ENCODE peak calls at places on chromosomes 13 and 19, in eight cellular contexts. One of them, this sample, is unnamed.

GRCh38 chr13:87754097-87754496 is 82.9 kb downstream of the SLITRK5 start:
- DNase-seq in hepatocyte: no peak
- DNase-seq in psoas muscle: no peak
- DNase-seq in lower leg skin: no peak
- DNase-seq in osteocyte: no peak
- DNase-seq in left ventricle myocardium inferior: no peak
- DNase-seq in epithelial cell of esophagus: no peak
- DNase-seq in WTC11: no peak
- DNase-seq in this sample: no peak

GRCh38 chr13:47798906-47799305 is 202.2 kb downstream of the SUCLA2 start:
- DNase-seq in osteocyte: no peak
- DNase-seq in epithelial cell of esophagus: peak
- DNase-seq in hepatocyte: no peak
- DNase-seq in WTC11: no peak
- DNase-seq in lower leg skin: no peak
- DNase-seq in left ventricle myocardium inferior: no peak
- DNase-seq in psoas muscle: no peak
- DNase-seq in this sample: no peak

GRCh38 chr19:10026744-10027143 is 13.5 kb downstream of the RDH8 start:
- DNase-seq in WTC11: no peak
- DNase-seq in epithelial cell of esophagus: no peak
- DNase-seq in osteocyte: no peak
- DNase-seq in lower leg skin: no peak
- DNase-seq in left ventricle myocardium inferior: no peak
- DNase-seq in hepatocyte: no peak
- DNase-seq in psoas muscle: no peak
- DNase-seq in this sample: no peak

GRCh38 chr19:1401138-1401888 is at the start of gene GAMT:
- DNase-seq in WTC11: peak
- DNase-seq in left ventricle myocardium inferior: peak
- DNase-seq in lower leg skin: no peak
- DNase-seq in osteocyte: no peak
- DNase-seq in hepatocyte: peak
- DNase-seq in epithelial cell of esophagus: no peak
- DNase-seq in psoas muscle: no peak
- DNase-seq in this sample: peak

GRCh38 chr13:113398963-113399754 is 35.2 kb upstream of the GRTP1 start:
- DNase-seq in epithelial cell of esophagus: no peak
- DNase-seq in psoas muscle: no peak
- DNase-seq in lower leg skin: no peak
- DNase-seq in hepatocyte: no peak
- DNase-seq in osteocyte: no peak
- DNase-seq in WTC11: peak
- DNase-seq in left ventricle myocardium inferior: no peak
- DNase-seq in this sample: no peak

GRCh38 chr13:101556676-101557121 is 104.2 kb downstream of the ITGBL1 start:
- DNase-seq in osteocyte: no peak
- DNase-seq in psoas muscle: peak
- DNase-seq in lower leg skin: peak
- DNase-seq in left ventricle myocardium inferior: no peak
- DNase-seq in WTC11: no peak
- DNase-seq in hepatocyte: no peak
- DNase-seq in epithelial cell of esophagus: no peak
- DNase-seq in this sample: no peak

GRCh38 chr13:48749144-48749543 is 95.4 kb downstream of the CYSLTR2 start:
- DNase-seq in psoas muscle: no peak
- DNase-seq in hepatocyte: peak
- DNase-seq in epithelial cell of esophagus: peak
- DNase-seq in left ventricle myocardium inferior: no peak
- DNase-seq in WTC11: no peak
- DNase-seq in lower leg skin: no peak
- DNase-seq in osteocyte: no peak
- DNase-seq in this sample: no peak

GRCh38 chr19:29048873-29049272 is 164.1 kb downstream of the UQCRFS1 start:
- DNase-seq in lower leg skin: no peak
- DNase-seq in osteocyte: no peak
- DNase-seq in WTC11: no peak
- DNase-seq in hepatocyte: no peak
- DNase-seq in left ventricle myocardium inferior: no peak
- DNase-seq in psoas muscle: no peak
- DNase-seq in epithelial cell of esophagus: no peak
- DNase-seq in this sample: no peak

GRCh38 chr19:37594982-37595382 is 306 bp downstream of the ZNF540 start:
- DNase-seq in psoas muscle: peak
- DNase-seq in epithelial cell of esophagus: peak
- DNase-seq in lower leg skin: peak
- DNase-seq in osteocyte: no peak
- DNase-seq in WTC11: peak
- DNase-seq in left ventricle myocardium inferior: peak
- DNase-seq in hepatocyte: peak
- DNase-seq in this sample: peak

GRCh38 chr19:27720155-27720554 is 1492.8 kb downstream of the UQCRFS1 start:
- DNase-seq in hepatocyte: no peak
- DNase-seq in psoas muscle: no peak
- DNase-seq in WTC11: no peak
- DNase-seq in lower leg skin: no peak
- DNase-seq in osteocyte: no peak
- DNase-seq in epithelial cell of esophagus: no peak
- DNase-seq in left ventricle myocardium inferior: no peak
- DNase-seq in this sample: no peak

GRCh38 chr13:70324519-70324918 is 216.3 kb upstream of the KLHL1 start:
- DNase-seq in WTC11: no peak
- DNase-seq in psoas muscle: no peak
- DNase-seq in lower leg skin: no peak
- DNase-seq in osteocyte: no peak
- DNase-seq in hepatocyte: peak
- DNase-seq in left ventricle myocardium inferior: no peak
- DNase-seq in epithelial cell of esophagus: no peak
- DNase-seq in this sample: no peak

GRCh38 chr13:52925775-52926285 is 77.4 kb upstream of the PCDH8 start:
- DNase-seq in hepatocyte: no peak
- DNase-seq in osteocyte: no peak
- DNase-seq in epithelial cell of esophagus: peak
- DNase-seq in WTC11: no peak
- DNase-seq in lower leg skin: no peak
- DNase-seq in left ventricle myocardium inferior: peak
- DNase-seq in psoas muscle: no peak
- DNase-seq in this sample: no peak

GRCh38 chr19:18167975-18168645 is 5.5 kb upstream of the IFI30 start:
- DNase-seq in osteocyte: no peak
- DNase-seq in lower leg skin: no peak
- DNase-seq in left ventricle myocardium inferior: peak
- DNase-seq in hepatocyte: peak
- DNase-seq in WTC11: peak
- DNase-seq in epithelial cell of esophagus: no peak
- DNase-seq in psoas muscle: no peak
- DNase-seq in this sample: no peak

GRCh38 chr13:32315255-32316029 is at the start of the genes BRCA2 and ZAR1L:
- DNase-seq in psoas muscle: peak
- DNase-seq in left ventricle myocardium inferior: peak
- DNase-seq in epithelial cell of esophagus: peak
- DNase-seq in osteocyte: peak
- DNase-seq in lower leg skin: peak
- DNase-seq in hepatocyte: peak
- DNase-seq in WTC11: peak
- DNase-seq in this sample: peak
- TF ChIP-seq CTCF in psoas muscle: no peak
- TF ChIP-seq CTCF in left ventricle myocardium inferior: no peak
- TF ChIP-seq CTCF in epithelial cell of esophagus: no peak
- TF ChIP-seq CTCF in osteocyte: no peak
- TF ChIP-seq CTCF in lower leg skin: no peak
- TF ChIP-seq CTCF in hepatocyte: no peak
- TF ChIP-seq CTCF in WTC11: no peak
- TF ChIP-seq CTCF in this sample: no peak

DNA sequence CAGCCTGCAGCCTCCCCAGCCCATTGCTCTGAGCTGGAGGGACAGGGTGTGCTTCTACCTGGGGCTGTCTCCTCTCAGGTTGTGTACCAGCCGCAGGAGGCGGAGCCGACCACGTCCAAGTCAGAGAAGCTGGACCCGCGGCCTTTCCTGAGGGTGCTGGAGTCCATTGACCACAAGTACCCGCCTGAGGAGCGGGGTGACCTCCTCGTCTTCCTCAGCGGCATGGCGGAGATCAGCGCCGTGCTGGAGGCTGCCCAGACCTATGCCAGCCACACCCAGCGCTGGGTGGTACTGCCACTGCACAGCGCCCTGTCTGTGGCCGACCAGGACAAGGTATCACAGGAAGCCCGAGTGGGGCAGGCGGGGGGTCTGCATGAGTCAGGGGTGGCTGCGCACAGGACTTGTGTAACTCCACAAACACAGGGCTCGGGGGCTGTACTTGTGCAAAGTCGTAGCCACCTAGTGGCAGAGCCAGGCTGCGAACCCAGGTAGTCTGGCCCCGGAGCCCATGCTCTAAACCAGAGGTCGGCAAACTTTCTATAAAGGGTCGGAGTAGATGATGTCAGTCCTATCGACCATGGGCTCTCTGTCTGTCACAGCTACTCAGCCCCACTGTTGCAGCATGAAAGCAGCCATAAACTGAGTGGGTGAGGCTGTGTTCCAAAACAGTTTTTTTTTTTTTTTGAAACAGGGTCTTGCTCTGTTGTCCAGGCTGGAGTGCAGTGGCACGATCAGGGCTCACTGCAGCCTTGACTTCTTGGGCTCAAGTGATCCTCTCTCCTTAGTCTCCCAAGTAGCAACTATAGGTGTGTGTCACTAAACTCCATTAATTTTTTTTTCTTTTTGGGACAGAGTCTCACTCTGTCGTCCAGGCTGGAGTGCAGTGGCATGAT is 8.9 kb downstream of the DHX34 start:
- DNase-seq in hepatocyte: no peak
- DNase-seq in epithelial cell of esophagus: peak
- DNase-seq in psoas muscle: no peak
- DNase-seq in left ventricle myocardium inferior: no peak
- DNase-seq in lower leg skin: no peak
- DNase-seq in WTC11: peak
- DNase-seq in osteocyte: no peak
- DNase-seq in this sample: no peak
- TF ChIP-seq CTCF in hepatocyte: no peak
- TF ChIP-seq CTCF in epithelial cell of esophagus: peak
- TF ChIP-seq CTCF in psoas muscle: no peak
- TF ChIP-seq CTCF in left ventricle myocardium inferior: no peak
- TF ChIP-seq CTCF in lower leg skin: no peak
- TF ChIP-seq CTCF in WTC11: no peak
- TF ChIP-seq CTCF in osteocyte: no peak
- TF ChIP-seq CTCF in this sample: no peak

DNA sequence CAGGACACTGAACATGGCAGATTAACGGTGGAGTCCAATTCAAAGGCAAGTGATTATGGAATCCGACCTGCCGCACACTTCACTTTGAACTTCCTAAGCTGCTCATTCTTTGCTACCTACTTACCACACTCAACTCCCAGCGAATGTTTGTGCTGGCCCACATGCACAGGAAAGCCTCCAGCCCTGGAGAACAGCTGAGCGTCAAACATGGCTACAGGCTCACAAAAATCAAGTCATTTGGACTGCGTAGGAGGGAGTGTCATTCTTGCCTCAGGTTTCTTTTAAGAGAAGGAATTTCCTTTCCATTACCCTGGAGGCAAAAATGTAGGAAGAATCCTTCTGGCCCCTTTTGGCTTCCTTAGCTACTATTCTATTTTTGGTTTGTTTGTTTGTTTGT is 41.3 kb upstream of the IPO5 start:
- DNase-seq in hepatocyte: no peak
- DNase-seq in psoas muscle: no peak
- DNase-seq in WTC11: no peak
- DNase-seq in epithelial cell of esophagus: no peak
- DNase-seq in osteocyte: no peak
- DNase-seq in lower leg skin: no peak
- DNase-seq in left ventricle myocardium inferior: no peak
- DNase-seq in this sample: no peak
- TF ChIP-seq CTCF in hepatocyte: no peak
- TF ChIP-seq CTCF in psoas muscle: no peak
- TF ChIP-seq CTCF in WTC11: no peak
- TF ChIP-seq CTCF in epithelial cell of esophagus: no peak
- TF ChIP-seq CTCF in osteocyte: no peak
- TF ChIP-seq CTCF in lower leg skin: no peak
- TF ChIP-seq CTCF in left ventricle myocardium inferior: no peak
- TF ChIP-seq CTCF in this sample: no peak

GRCh38 chr13:69109891-69110525 is 997.6 kb upstream of the ATXN8OS start:
- DNase-seq in psoas muscle: no peak
- DNase-seq in hepatocyte: peak
- DNase-seq in WTC11: no peak
- DNase-seq in epithelial cell of esophagus: peak
- DNase-seq in lower leg skin: no peak
- DNase-seq in osteocyte: no peak
- DNase-seq in left ventricle myocardium inferior: no peak
- DNase-seq in this sample: no peak

GRCh38 chr13:69107436-69107835 is 1000.2 kb upstream of the ATXN8OS start:
- DNase-seq in lower leg skin: no peak
- DNase-seq in WTC11: no peak
- DNase-seq in left ventricle myocardium inferior: no peak
- DNase-seq in osteocyte: no peak
- DNase-seq in hepatocyte: no peak
- DNase-seq in psoas muscle: no peak
- DNase-seq in epithelial cell of esophagus: no peak
- DNase-seq in this sample: no peak

GRCh38 chr13:69108486-69108885 is 999.1 kb upstream of the ATXN8OS start:
- DNase-seq in osteocyte: no peak
- DNase-seq in left ventricle myocardium inferior: no peak
- DNase-seq in WTC11: no peak
- DNase-seq in epithelial cell of esophagus: no peak
- DNase-seq in hepatocyte: no peak
- DNase-seq in lower leg skin: no peak
- DNase-seq in psoas muscle: no peak
- DNase-seq in this sample: no peak
- TF ChIP-seq CTCF in osteocyte: no peak
- TF ChIP-seq CTCF in left ventricle myocardium inferior: no peak
- TF ChIP-seq CTCF in WTC11: no peak
- TF ChIP-seq CTCF in epithelial cell of esophagus: no peak
- TF ChIP-seq CTCF in hepatocyte: peak
- TF ChIP-seq CTCF in lower leg skin: no peak
- TF ChIP-seq CTCF in psoas muscle: no peak
- TF ChIP-seq CTCF in this sample: no peak

GRCh38 chr13:20128459-20128927 is 32.4 kb downstream of the GJA3 start:
- DNase-seq in epithelial cell of esophagus: peak
- DNase-seq in osteocyte: no peak
- DNase-seq in hepatocyte: peak
- DNase-seq in left ventricle myocardium inferior: no peak
- DNase-seq in lower leg skin: no peak
- DNase-seq in psoas muscle: no peak
- DNase-seq in WTC11: peak
- DNase-seq in this sample: peak
- TF ChIP-seq CTCF in epithelial cell of esophagus: peak
- TF ChIP-seq CTCF in osteocyte: peak
- TF ChIP-seq CTCF in hepatocyte: peak
- TF ChIP-seq CTCF in left ventricle myocardium inferior: peak
- TF ChIP-seq CTCF in lower leg skin: no peak
- TF ChIP-seq CTCF in psoas muscle: peak
- TF ChIP-seq CTCF in WTC11: no peak
- TF ChIP-seq CTCF in this sample: peak

GRCh38 chr19:50870417-50871089 is 2.7 kb upstream of the KLK2 start:
- DNase-seq in psoas muscle: no peak
- DNase-seq in hepatocyte: no peak
- DNase-seq in epithelial cell of esophagus: no peak
- DNase-seq in lower leg skin: no peak
- DNase-seq in WTC11: peak
- DNase-seq in left ventricle myocardium inferior: no peak
- DNase-seq in osteocyte: no peak
- DNase-seq in this sample: peak
- TF ChIP-seq CTCF in psoas muscle: no peak
- TF ChIP-seq CTCF in hepatocyte: no peak
- TF ChIP-seq CTCF in epithelial cell of esophagus: no peak
- TF ChIP-seq CTCF in lower leg skin: no peak
- TF ChIP-seq CTCF in WTC11: peak
- TF ChIP-seq CTCF in left ventricle myocardium inferior: no peak
- TF ChIP-seq CTCF in osteocyte: no peak
- TF ChIP-seq CTCF in this sample: peak

This sample was measured in testis.